ENCODE peak calls at places on chromosomes 7 and 10, in nine cellular contexts. N, E, M, G, B, A, Q, K and F are unnamed samples.

GRCh38 chr10:110744767-110745166 is 100.6 kb downstream of the RBM20 start:
- ATAC-seq in A (no peak), B (no peak), G (no peak), N (no peak), Q (no peak), E (no peak), M (no peak), K (no peak), F (no peak)

GRCh38 chr7:44269943-44270493 is 55.4 kb downstream of the CAMK2B start:
- ATAC-seq in M (no peak), B (peak), Q (no peak), G (no peak), K (no peak), E (peak), N (no peak), A (no peak), F (no peak)

GRCh38 chr7:134463751-134464150 is 4.9 kb upstream of the AKR1B1 start:
- ATAC-seq in A (no peak), Q (no peak), K (no peak), B (no peak), E (no peak), G (no peak), N (no peak), M (no peak), F (no peak)

GRCh38 chr7:44666566-44666965 is 60.1 kb downstream of the OGDH start:
- ATAC-seq in K (no peak), N (no peak), Q (no peak), E (no peak), B (no peak), G (no peak), A (no peak), M (no peak), F (no peak)

GRCh38 chr10:35487336-35488034 is 117.7 kb upstream of the GJD4 start:
- ATAC-seq in N (no peak), K (no peak), G (no peak), B (peak), E (no peak), A (no peak), Q (no peak), M (no peak), F (no peak)

GRCh38 chr7:18154707-18155106 is 127.1 kb upstream of the PRPS1L1 start:
- ATAC-seq in A (no peak), K (no peak), E (no peak), N (no peak), M (no peak), B (no peak), Q (no peak), G (no peak), F (no peak)

GRCh38 chr10:32207544-32207943 is 139.4 kb downstream of the EPC1 start:
- ATAC-seq in B (peak), E (no peak), N (peak), M (peak), Q (peak), K (peak), A (peak), G (peak), F (peak)

GRCh38 chr10:59508296-59508695 is 145.9 kb upstream of the FAM13C start:
- ATAC-seq in B (no peak), A (no peak), K (no peak), Q (peak), N (no peak), E (no peak), M (no peak), G (no peak), F (peak)

GRCh38 chr10:119509909-119510451 is 32.5 kb downstream of the RGS10 start:
- ATAC-seq in A (no peak), G (peak), B (peak), K (no peak), Q (no peak), M (no peak), N (no peak), E (peak), F (peak)